ENCODE peak calls at places on chromosomes 4 and X, in five cellular contexts. I is mesendoderm; B is AG04450; T is aorta; M is CD4-positive, alpha-beta T cell. K is an unnamed sample.

GRCh38 chr4:139582044-139582443 is 26.0 kb upstream of the SETD7 start:
- DNase-seq in I (no peak), B (no peak), T (no peak), M (no peak), K (no peak)

GRCh38 chrX:134631404-134632346 is 26.6 kb downstream of the PLAC1 start:
- DNase-seq in I (no peak), B (peak), T (no peak), M (no peak), K (no peak)

GRCh38 chr4:59838236-59838635 is 1361.9 kb upstream of the ADGRL3 start:
- DNase-seq in I (no peak), B (no peak), T (no peak), M (no peak), K (no peak)

GRCh38 chr4:147547314-147548056 is 66.6 kb downstream of the EDNRA start:
- DNase-seq in I (no peak), B (no peak), T (no peak), M (no peak), K (no peak)

GRCh38 chr4:13097971-13098370 is 386.2 kb downstream of the RAB28 start:
- DNase-seq in I (no peak), B (no peak), T (no peak), M (no peak), K (no peak)

GRCh38 chr4:93199492-93199891 is 629.1 kb upstream of the ATOH1 start:
- DNase-seq in I (peak), B (no peak), T (no peak), M (no peak), K (peak)

GRCh38 chr4:88765729-88766128 is 68.1 kb upstream of the NAP1L5 start:
- DNase-seq in I (peak), B (no peak), T (peak), M (no peak), K (peak)

GRCh38 chrX:72468607-72469006 is 104.0 kb downstream of the HDAC8 start:
- DNase-seq in I (no peak), B (no peak), T (no peak), M (no peak), K (no peak)

GRCh38 chr4:93791570-93792195 is 36.9 kb upstream of the ATOH1 start:
- DNase-seq in I (peak), B (peak), T (no peak), M (no peak), K (no peak)

GRCh38 chr4:1463088-1463926 is 57.1 kb upstream of the NKX1-1 start:
- DNase-seq in I (no peak), B (peak), T (peak), M (no peak), K (no peak)

GRCh38 chrX:17635231-17635630 is 102.1 kb upstream of the SCML1 start:
- DNase-seq in I (peak), B (no peak), T (no peak), M (no peak), K (no peak)

GRCh38 chrX:153728951-153729631 is 4.4 kb downstream of the ABCD1 start:
- DNase-seq in I (no peak), B (no peak), T (peak), M (no peak), K (no peak)

GRCh38 chr4:108099838-108100237 is 68.9 kb downstream of the LEF1 start:
- DNase-seq in I (no peak), B (no peak), T (no peak), M (no peak), K (no peak)

GRCh38 chr4:146098978-146099377 is 76.5 kb upstream of the LSM6 start:
- DNase-seq in I (no peak), B (no peak), T (no peak), M (no peak), K (no peak)

GRCh38 chr4:24224446-24224845 is 334.6 kb upstream of the PPARGC1A start:
- DNase-seq in I (no peak), B (no peak), T (no peak), M (no peak), K (peak)

GRCh38 chrX:74451450-74452198 is 30.3 kb downstream of the SLC16A2 start:
- DNase-seq in I (no peak), B (no peak), T (no peak), M (no peak), K (no peak)

GRCh38 chrX:74449937-74450330 is 28.6 kb downstream of the SLC16A2 start:
- DNase-seq in I (no peak), B (no peak), T (no peak), M (no peak), K (peak)

GRCh38 chrX:74450803-74451449 is 29.6 kb downstream of the SLC16A2 start:
- DNase-seq in I (no peak), B (peak), T (no peak), M (no peak), K (peak)

GRCh38 chrX:74448669-74449068 is 27.4 kb downstream of the SLC16A2 start:
- DNase-seq in I (no peak), B (no peak), T (no peak), M (no peak), K (no peak)

DNA sequence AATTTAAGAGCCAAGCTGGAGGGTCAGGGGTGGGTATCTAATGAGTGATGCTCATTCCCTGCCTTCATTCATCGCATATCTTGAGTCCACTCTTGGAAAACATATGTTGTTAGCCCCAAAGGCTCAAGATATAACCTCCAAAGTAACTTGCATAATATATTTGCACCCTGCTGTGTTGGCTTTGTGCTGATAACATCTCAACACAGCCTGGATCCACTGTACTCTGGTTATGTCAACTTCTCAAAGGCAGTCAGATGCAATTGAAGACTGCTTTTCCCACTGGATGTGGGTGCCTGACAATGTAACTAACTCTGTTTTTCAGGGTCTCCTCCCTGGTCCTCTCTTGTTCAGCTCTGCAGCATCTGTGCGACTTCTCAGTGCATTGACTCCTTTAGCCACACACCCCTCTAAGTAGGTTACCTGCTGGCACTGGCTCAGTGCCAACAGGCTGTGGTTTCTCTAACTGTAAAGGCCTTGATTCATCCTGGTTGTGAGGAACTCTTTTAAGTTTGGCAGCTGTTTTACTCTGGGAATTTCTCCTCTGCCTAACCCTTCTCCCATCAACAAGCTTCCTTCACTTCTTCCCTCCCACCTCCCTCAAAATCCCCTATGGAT is 28.1 kb downstream of the SLC16A2 start:
- DNase-seq in I (no peak), B (no peak), T (no peak), M (peak), K (no peak)
- H3K27ac ChIP-seq in I (no peak), B (no peak), T (no peak), M (no peak), K (peak)

GRCh38 chr4:7753931-7754465 is 185.7 kb downstream of the AFAP1 start:
- DNase-seq in I (no peak), B (no peak), T (no peak), M (no peak), K (no peak)

GRCh38 chr4:7752649-7753048 is 187.0 kb downstream of the AFAP1 start:
- DNase-seq in I (no peak), B (no peak), T (no peak), M (no peak), K (no peak)

GRCh38 chr4:7750508-7750907 is 189.2 kb downstream of the AFAP1 start:
- DNase-seq in I (no peak), B (no peak), T (no peak), M (no peak), K (no peak)

GRCh38 chr4:7753271-7753670 is 186.4 kb downstream of the AFAP1 start:
- DNase-seq in I (no peak), B (no peak), T (no peak), M (no peak), K (no peak)

DNA sequence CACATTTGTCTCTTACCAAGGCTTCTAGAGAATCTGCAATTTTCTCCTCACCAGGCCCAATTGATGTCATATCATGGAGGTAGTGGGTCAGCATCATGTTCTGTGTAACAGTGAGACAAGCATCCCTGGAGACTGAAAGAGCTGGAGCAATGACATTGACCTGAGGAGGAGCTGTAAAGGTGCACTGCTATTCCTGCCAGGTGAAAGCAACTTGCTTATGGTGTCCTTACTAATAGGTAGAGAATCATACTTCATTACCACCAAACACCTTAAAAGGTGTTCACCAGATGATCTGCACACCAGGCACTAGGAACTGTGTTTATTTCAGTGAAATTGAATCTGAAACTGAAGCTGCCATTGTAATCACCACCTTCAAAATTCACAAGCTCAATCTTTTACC is 188.7 kb downstream of the AFAP1 start:
- DNase-seq in I (no peak), B (no peak), T (no peak), M (no peak), K (no peak)
- H3K27ac ChIP-seq in I (no peak), B (no peak), T (no peak), M (no peak), K (no peak)

GRCh38 chr4:56757821-56758400 is 63.6 kb downstream of the SPINK2 start:
- DNase-seq in I (peak), B (peak), T (peak), M (peak), K (peak)
- H3K27ac ChIP-seq in I (no peak), B (peak), T (peak), M (peak), K (peak)

GRCh38 chr4:7785017-7785416 is 154.6 kb downstream of the AFAP1 start:
- DNase-seq in I (no peak), B (no peak), T (peak), M (no peak), K (no peak)
- H3K27ac ChIP-seq in I (no peak), B (no peak), T (no peak), M (no peak), K (no peak)